ENCODE peak calls at places on chromosomes 12 and 14, in seven cellular contexts. Z is activated CD4-positive, CD25-positive, alpha-beta regulatory T cell; D is HT1080; T is activated B cell treated with CpG ODN at 0.5 μM for 24 hours; X is RPMI8226; R is dermis microvascular lymphatic vessel endothelial cell; Y is OCI-LY7. K is an unnamed sample.

GRCh38 chr14:72463291-72463866 is 430.5 kb downstream of the DPF3 start:
- DNase-seq in Y (no peak), T (no peak), D (peak), X (no peak), Z (no peak), R (no peak), K (no peak)

GRCh38 chr12:33192226-33192625 is 247.4 kb downstream of the SYT10 start:
- DNase-seq in T (no peak), Z (no peak), D (peak), Y (no peak), R (no peak), X (no peak), K (no peak)

GRCh38 chr14:90381011-90381790 is 15.6 kb upstream of the CALM1 start:
- DNase-seq in R (no peak), D (no peak), X (no peak), T (no peak), Y (peak), Z (no peak), K (no peak)

GRCh38 chr12:49389092-49389703 is 21.9 kb downstream of the SPATS2 start:
- DNase-seq in R (no peak), Y (no peak), Z (peak), T (peak), D (no peak), X (no peak), K (no peak)

GRCh38 chr12:56152756-56153137 is 360 bp downstream of the MYL6B start:
- DNase-seq in T (no peak), X (no peak), R (no peak), D (no peak), Z (no peak), Y (peak), K (no peak)

GRCh38 chr12:26251600-26251999 is 56.2 kb downstream of the SSPN start:
- DNase-seq in T (no peak), Y (no peak), X (no peak), R (no peak), D (no peak), Z (no peak), K (no peak)

GRCh38 chr14:23362200-23362599 is 2.8 kb downstream of the EFS start:
- DNase-seq in Y (no peak), Z (no peak), D (peak), X (peak), T (no peak), R (no peak), K (no peak)

GRCh38 chr12:103823871-103824270 is 17.2 kb downstream of the NT5DC3 start:
- DNase-seq in Y (no peak), Z (no peak), R (no peak), D (no peak), X (no peak), T (no peak), K (no peak)

GRCh38 chr14:100691395-100692025 is 35.2 kb upstream of the DLK1 start:
- DNase-seq in Y (no peak), Z (no peak), T (no peak), D (no peak), X (no peak), R (no peak), K (no peak)

GRCh38 chr14:78805586-78805985 is 635.4 kb downstream of the NRXN3 start:
- DNase-seq in R (no peak), Y (no peak), T (no peak), D (no peak), X (no peak), Z (no peak), K (no peak)

GRCh38 chr12:96143827-96144226 is 50.3 kb upstream of the ELK3 start:
- DNase-seq in R (no peak), D (peak), T (no peak), Y (no peak), Z (no peak), X (no peak), K (no peak)

GRCh38 chr14:85574849-85575616 is 45.1 kb downstream of the FLRT2 start:
- DNase-seq in R (no peak), Z (no peak), Y (no peak), X (no peak), D (no peak), T (no peak), K (no peak)

GRCh38 chr14:70919774-70920173 is 12.5 kb downstream of the PCNX1 start:
- DNase-seq in Z (no peak), D (peak), Y (no peak), R (no peak), T (no peak), X (no peak), K (no peak)

GRCh38 chr14:21990116-21990515 is 316.5 kb upstream of the OR4E1 start:
- DNase-seq in Z (no peak), R (no peak), Y (peak), X (no peak), T (no peak), D (no peak), K (no peak)

GRCh38 chr12:131620946-131621681 is 89.8 kb upstream of the SFSWAP start:
- DNase-seq in Y (no peak), Z (no peak), D (no peak), R (no peak), T (no peak), X (no peak), K (no peak)

GRCh38 chr12:97903356-97903755 is 440.8 kb downstream of the RMST start:
- DNase-seq in T (no peak), D (no peak), R (no peak), Z (no peak), Y (no peak), X (no peak), K (no peak)

GRCh38 chr12:5376591-5377207 is 55.2 kb upstream of the NTF3 start:
- DNase-seq in D (no peak), T (no peak), R (no peak), Z (no peak), Y (no peak), X (peak), K (no peak)

GRCh38 chr12:41339784-41340183 is 151.7 kb downstream of the PDZRN4 start:
- DNase-seq in T (no peak), Z (no peak), X (no peak), Y (no peak), R (no peak), D (no peak), K (no peak)

GRCh38 chr14:81219821-81220487 is 805 bp downstream of the GTF2A1 start:
- DNase-seq in T (peak), R (no peak), Z (peak), D (no peak), X (peak), Y (peak), K (no peak)

GRCh38 chr14:73787760-73788508 is 63.7 kb upstream of the PTGR2 start:
- DNase-seq in D (no peak), X (peak), T (no peak), Z (no peak), R (peak), Y (peak), K (no peak)

GRCh38 chr14:67392728-67393314 is 19.1 kb downstream of the PLEK2 start:
- DNase-seq in X (no peak), Z (no peak), R (no peak), D (no peak), Y (no peak), T (no peak), K (no peak)

GRCh38 chr12:124915249-124916236 is 1.1 kb upstream of the UBC start:
- DNase-seq in T (no peak), X (peak), D (peak), Z (no peak), Y (no peak), R (no peak), K (no peak)